ENCODE peak calls at places on chromosomes 2 and 18, in seven cellular contexts. B is OCI-LY7, T is fibroblast of lung, G is hepatocyte, N is MM.1S, V is HCT116, U is IMR-90. L is an unnamed sample.

GRCh38 chr18:26703170-26703933 is 155.0 kb upstream of the KCTD1 start:
- DNase-seq in B (no peak), T (no peak), G (peak; percentile 16), N (no peak), V (no peak), U (no peak), L (peak; percentile 72)

GRCh38 chr2:22167256-22167655 is 1043.5 kb downstream of the TDRD15 start:
- DNase-seq in B (no peak), T (no peak), G (no peak), N (no peak), V (no peak), U (no peak), L (no peak)

GRCh38 chr2:49490710-49491109 is 336.4 kb upstream of the FSHR start:
- DNase-seq in B (peak; percentile 29), T (no peak), G (peak; percentile 67), N (peak; percentile 47), V (no peak), U (no peak), L (peak; percentile 11)

GRCh38 chr2:7625392-7626138 is 708.4 kb downstream of the RNF144A start:
- DNase-seq in B (peak; percentile 83), T (no peak), G (no peak), N (no peak), V (no peak), U (no peak), L (no peak)

GRCh38 chr2:112706170-112706664 is 14.6 kb upstream of the NT5DC4 start:
- DNase-seq in B (no peak), T (peak; percentile 17), G (no peak), N (no peak), V (no peak), U (peak; percentile 79), L (peak; percentile 86)

GRCh38 chr18:62447652-62448051 is 75.2 kb upstream of the ZCCHC2 start:
- DNase-seq in B (no peak), T (no peak), G (no peak), N (no peak), V (no peak), U (no peak), L (no peak)

GRCh38 chr18:48669991-48670750 is 131.3 kb downstream of the CTIF start:
- DNase-seq in B (no peak), T (no peak), G (no peak), N (no peak), V (no peak), U (no peak), L (no peak)

GRCh38 chr2:39469807-39470206 is 32.7 kb upstream of the MAP4K3 start:
- DNase-seq in B (peak; percentile 82), T (peak; percentile 40), G (peak; percentile 61), N (peak; percentile 89), V (no peak), U (peak; percentile 70), L (no peak)

GRCh38 chr2:165114345-165114943 is 89.4 kb downstream of the SCN3A start:
- DNase-seq in B (no peak), T (peak; percentile 8), G (peak; percentile 35), N (no peak), V (no peak), U (peak; percentile 67), L (no peak)

GRCh38 chr2:157304811-157305712 is 20.6 kb downstream of the ERMN start:
- DNase-seq in B (no peak), T (peak; percentile 26), G (no peak), N (no peak), V (no peak), U (peak; percentile 49), L (no peak)

GRCh38 chr2:12051831-12052230 is 305.4 kb downstream of the LPIN1 start:
- DNase-seq in B (no peak), T (peak; percentile 88), G (no peak), N (no peak), V (no peak), U (peak; percentile 87), L (no peak)

GRCh38 chr2:222904557-222905258 is 43.9 kb downstream of the ACSL3 start:
- DNase-seq in B (no peak), T (peak; percentile 97), G (no peak), N (no peak), V (no peak), U (peak; percentile 97), L (no peak)

GRCh38 chr18:42513416-42513815 is 558.4 kb downstream of the PIK3C3 start:
- DNase-seq in B (no peak), T (no peak), G (no peak), N (no peak), V (no peak), U (no peak), L (no peak)

GRCh38 chr2:188199716-188200128 is 92.0 kb upstream of the GULP1 start:
- DNase-seq in B (no peak), T (peak; percentile 62), G (peak; percentile 15), N (no peak), V (no peak), U (peak; percentile 90), L (no peak)

GRCh38 chr2:187509667-187510417 is 44.4 kb downstream of the TFPI start:
- DNase-seq in B (no peak), T (no peak), G (no peak), N (peak; percentile 15), V (no peak), U (no peak), L (no peak)

GRCh38 chr2:181356526-181356925 is 100.7 kb upstream of the ITGA4 start:
- DNase-seq in B (no peak), T (no peak), G (no peak), N (no peak), V (no peak), U (no peak), L (no peak)

GRCh38 chr2:7289697-7290096 is 372.5 kb downstream of the RNF144A start:
- DNase-seq in B (no peak), T (no peak), G (no peak), N (no peak), V (no peak), U (no peak), L (no peak)

GRCh38 chr2:170878061-170878460 is 51.0 kb upstream of the GORASP2 start:
- DNase-seq in B (no peak), T (no peak), G (no peak), N (no peak), V (no peak), U (peak; percentile 39), L (no peak)

GRCh38 chr2:5743992-5744391 is 51.8 kb downstream of the SOX11 start:
- DNase-seq in B (no peak), T (no peak), G (no peak), N (no peak), V (no peak), U (no peak), L (no peak)

GRCh38 chr2:143801561-143801960 is 672.3 kb downstream of the ARHGAP15 start:
- DNase-seq in B (no peak), T (no peak), G (no peak), N (no peak), V (no peak), U (no peak), L (no peak)

GRCh38 chr2:108412995-108413726 is 35.4 kb downstream of the SULT1C4 start:
- DNase-seq in B (no peak), T (peak; percentile 53), G (peak; percentile 39), N (no peak), V (peak; percentile 4), U (peak; percentile 91), L (no peak)

GRCh38 chr2:226426292-226426736 is 373.3 kb downstream of the IRS1 start:
- DNase-seq in B (no peak), T (peak; percentile 97), G (no peak), N (no peak), V (no peak), U (peak; percentile 99), L (no peak)

DNA sequence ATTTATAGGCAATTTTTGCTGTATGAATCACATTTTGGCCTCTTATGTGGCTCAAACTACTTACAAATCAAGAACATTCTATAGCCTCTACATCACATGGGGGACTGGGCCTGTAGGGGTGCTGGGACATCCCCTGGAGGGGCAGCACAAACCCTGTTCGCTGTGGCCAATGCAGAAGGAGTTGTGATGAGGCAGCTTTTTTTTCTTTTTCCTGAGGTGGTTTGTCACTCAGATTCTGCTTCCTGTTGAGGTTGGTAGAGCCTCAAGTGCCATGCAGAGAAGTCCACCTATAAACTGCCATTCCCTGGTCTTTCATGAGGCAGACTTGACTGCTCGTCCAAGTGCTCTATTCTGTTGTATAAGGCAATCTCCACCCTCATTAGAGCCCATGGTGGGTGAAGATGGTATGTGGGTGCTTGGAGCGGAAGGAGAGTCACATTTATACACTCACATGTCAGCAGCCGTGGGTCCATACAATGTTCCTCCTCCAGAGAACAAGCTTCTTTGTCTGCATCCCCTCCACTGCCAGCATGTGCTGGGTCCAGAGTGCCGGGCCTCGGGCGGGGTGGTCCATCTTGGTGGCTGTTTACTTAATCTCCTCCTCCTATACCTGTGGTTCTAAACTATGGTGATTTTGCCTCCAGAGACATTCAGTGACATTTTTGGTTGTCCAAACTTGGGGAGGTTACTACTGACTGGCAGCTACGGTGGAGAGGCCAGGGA is 120.3 kb downstream of the ACOXL start:
- DNase-seq in B (no peak), T (no peak), G (no peak), N (no peak), V (no peak), U (no peak), L (peak; percentile 74)
- H2AFZ ChIP-seq in B (no peak overlapping the region), T (no peak overlapping the region), G (no peak overlapping the region), N (no peak overlapping the region), V (no peak overlapping the region), U (no peak overlapping the region), L (peak overlapping the region; percentile 51)

GRCh38 chr2:217854684-217855083 is 148.1 kb downstream of the TNS1 start:
- DNase-seq in B (no peak), T (no peak), G (no peak), N (no peak), V (no peak), U (no peak), L (no peak)
- H3K4me3 ChIP-seq in B (no peak overlapping the region), T (no peak overlapping the region), G (no peak overlapping the region), N (no peak overlapping the region), V (no peak overlapping the region), U (no peak overlapping the region), L (no peak overlapping the region)

DNA sequence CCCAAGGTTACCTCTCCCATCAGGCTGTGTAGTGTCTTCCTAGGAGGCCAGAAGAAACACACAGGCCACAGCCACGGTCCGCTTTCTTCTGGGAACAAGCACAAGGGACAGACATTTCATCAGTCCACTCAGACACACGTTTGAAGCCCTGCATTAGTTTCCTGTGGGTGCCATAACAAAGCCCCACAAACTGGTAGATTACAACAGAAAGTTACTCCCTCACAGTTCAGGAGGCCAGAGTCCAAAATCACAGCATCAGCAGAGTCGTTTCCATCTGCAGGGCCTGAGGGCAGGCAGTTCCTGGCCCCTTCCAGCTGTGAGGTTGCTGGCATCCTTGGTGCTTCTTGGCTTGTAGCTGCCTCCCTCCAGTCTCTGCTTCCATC is 8.8 kb upstream of the PRLH start:
- DNase-seq in B (no peak), T (no peak), G (no peak), N (no peak), V (no peak), U (no peak), L (no peak)
- H2AFZ ChIP-seq in B (no peak overlapping the region), T (no peak overlapping the region), G (no peak overlapping the region), N (no peak overlapping the region), V (no peak overlapping the region), U (no peak overlapping the region), L (no peak overlapping the region)

DNA sequence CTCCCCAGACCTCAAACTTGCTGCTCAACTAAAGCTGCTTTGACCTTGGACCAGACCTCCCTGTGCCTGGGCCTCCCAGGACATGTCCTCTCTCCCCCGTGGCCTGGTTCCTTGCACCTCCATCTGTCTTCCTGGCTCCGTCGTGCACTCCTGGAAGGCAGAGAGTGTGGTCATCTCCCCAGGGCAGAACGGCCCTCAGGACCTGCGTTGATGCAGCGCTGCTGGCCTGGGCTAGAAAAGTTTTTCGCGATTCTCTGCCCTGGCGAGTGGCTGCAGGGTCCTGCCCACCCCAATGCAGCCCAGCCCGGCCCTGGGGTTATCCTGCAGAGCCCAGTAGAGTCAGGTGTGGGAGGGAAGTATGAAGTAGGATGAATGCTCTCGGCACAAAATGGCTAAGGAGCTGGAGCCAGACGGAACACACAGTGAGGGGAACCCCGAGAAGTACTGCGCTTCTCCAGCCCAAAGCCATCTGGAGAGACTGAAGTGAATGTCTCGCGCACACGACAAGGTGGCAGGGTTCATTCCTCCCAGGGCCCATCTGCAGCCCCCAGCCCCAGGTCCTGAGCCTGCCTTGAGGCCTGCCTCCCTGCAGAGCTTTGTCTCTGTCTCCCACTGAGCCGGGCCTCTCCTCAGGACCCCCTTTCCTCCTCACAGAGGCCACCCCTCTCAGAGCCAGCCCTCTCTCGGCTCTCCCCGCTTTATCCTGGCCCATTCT is 41.7 kb downstream of the ATOH8 start:
- DNase-seq in B (no peak), T (no peak), G (no peak), N (no peak), V (no peak), U (no peak), L (no peak)
- H3K4me3 ChIP-seq in B (no peak overlapping the region), T (no peak overlapping the region), G (no peak overlapping the region), N (no peak overlapping the region), V (no peak overlapping the region), U (no peak overlapping the region), L (no peak overlapping the region)

L was measured in DND-41.